ENCODE peak calls at places on chromosomes 13 and 19, in nine cellular contexts. V is colonic mucosa, N is cardiac muscle cell, C is vagina, T is esophagus squamous epithelium, K is uterus, M is lung, E is AG04450, X is heart right ventricle. G is an unnamed sample. For H3K9me3, the result is how much of the 10 kb centered on the place peaks cover.

GRCh38 chr13:19085876-19086275 is 95.7 kb downstream of the TUBA3C start:
- DNase-seq in M (peak), T (no peak), N (no peak), X (no peak), V (no peak), C (no peak), E (no peak), K (no peak), G (no peak)

GRCh38 chr13:33281951-33282595 is 3.5 kb downstream of the STARD13 start:
- DNase-seq in E (no peak), C (no peak), M (no peak), T (no peak), X (no peak), V (no peak), N (no peak), K (no peak), G (no peak)

GRCh38 chr13:26883613-26884257 is 123.1 kb upstream of the GPR12 start:
- DNase-seq in M (no peak), E (no peak), V (no peak), C (no peak), K (no peak), T (no peak), X (no peak), N (no peak), G (no peak)

GRCh38 chr13:101155920-101156319 is 260.4 kb downstream of the NALCN start:
- DNase-seq in E (no peak), X (no peak), C (no peak), T (no peak), K (no peak), N (no peak), V (no peak), M (no peak), G (no peak)

GRCh38 chr19:58558623-58559274 is 338 bp upstream of the UBE2M start:
- DNase-seq in C (no peak), N (peak), V (peak), K (peak), M (peak), X (peak), E (peak), T (no peak), G (peak)

GRCh38 chr19:15247107-15248014 is 15.1 kb upstream of the EPHX3 start:
- DNase-seq in E (no peak), V (no peak), X (no peak), T (no peak), M (no peak), K (no peak), C (no peak), N (no peak), G (no peak)

GRCh38 chr19:8655340-8655709 is 24.9 kb downstream of the NFILZ start:
- DNase-seq in T (no peak), N (no peak), C (no peak), X (no peak), M (no peak), V (no peak), K (no peak), E (no peak), G (peak)

GRCh38 chr19:8204961-8205360 is 4.2 kb upstream of the CERS4 start:
- DNase-seq in T (no peak), M (no peak), C (no peak), V (no peak), X (no peak), N (no peak), K (no peak), E (no peak), G (no peak)

GRCh38 chr13:50998326-50998725 is 88.7 kb downstream of the RNASEH2B start:
- DNase-seq in N (no peak), T (no peak), V (no peak), M (no peak), C (no peak), E (no peak), K (no peak), X (no peak), G (no peak)

GRCh38 chr13:41311607-41312500 is 787 bp downstream of the NAA16 start:
- DNase-seq in M (peak), V (peak), X (peak), N (peak), E (no peak), C (no peak), T (no peak), K (peak), G (peak)

GRCh38 chr19:1690570-1691307 is 38.3 kb upstream of the TCF3 start:
- DNase-seq in C (no peak), M (peak), T (no peak), E (no peak), X (no peak), K (no peak), V (peak), N (peak), G (peak)

GRCh38 chr19:33477781-33478180 is 43.8 kb downstream of the PEPD start:
- DNase-seq in C (no peak), X (no peak), M (no peak), E (no peak), K (no peak), N (no peak), T (no peak), V (no peak), G (no peak)

GRCh38 chr13:89923052-89923451 is 1424.4 kb upstream of the MIR17HG start:
- DNase-seq in C (no peak), M (no peak), K (no peak), N (no peak), V (no peak), E (no peak), X (no peak), T (no peak), G (no peak)

GRCh38 chr19:42816901-42817300 is 51.4 kb upstream of the PSG8 start:
- DNase-seq in K (no peak), E (no peak), V (no peak), X (no peak), C (no peak), M (no peak), N (no peak), T (no peak), G (no peak)

DNA sequence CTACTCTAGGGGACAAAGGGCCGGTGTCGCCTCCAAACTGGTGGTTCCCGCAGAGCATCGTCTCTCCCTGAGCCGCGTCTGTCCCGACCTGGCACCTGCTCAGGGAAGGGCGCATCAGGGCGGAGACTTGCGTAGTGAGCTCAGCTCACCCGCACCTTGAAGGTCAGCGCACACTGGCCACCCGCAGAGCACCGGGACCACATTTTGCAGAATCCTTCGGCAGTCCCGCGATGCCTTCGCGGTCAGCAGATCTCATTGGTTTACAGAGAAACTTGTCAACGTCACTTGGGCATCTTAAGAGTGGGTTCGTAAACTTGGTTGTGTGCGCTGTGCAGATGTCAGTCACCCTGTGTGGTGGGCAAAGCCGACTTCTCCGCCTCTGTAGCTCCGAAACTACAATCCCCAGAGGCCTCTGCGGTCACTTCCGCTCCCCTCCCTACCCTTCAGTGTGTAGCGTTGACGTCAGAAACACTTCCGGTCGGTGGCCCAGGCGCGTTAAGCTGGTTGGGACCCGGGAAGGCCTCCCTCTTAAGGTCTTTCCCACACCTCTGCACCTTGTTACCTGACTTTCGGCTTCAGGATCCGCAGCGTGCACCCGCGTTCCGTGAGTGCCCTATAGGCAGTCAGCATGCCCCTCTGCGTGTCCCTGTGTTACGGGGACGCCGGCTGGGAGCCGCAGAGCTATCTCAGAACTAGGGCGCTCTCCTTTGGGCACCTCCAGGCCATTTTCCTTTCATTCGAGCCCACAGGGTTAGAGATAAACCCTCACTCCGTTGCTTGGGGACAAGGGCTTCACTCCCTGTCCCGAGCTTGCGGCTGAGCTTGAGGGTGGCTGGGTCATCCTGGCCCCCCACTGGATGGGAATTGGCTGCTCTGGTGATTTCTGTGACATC is 36.5 kb upstream of the ZNF527 start:
- DNase-seq in E (peak), V (peak), X (peak), M (peak), T (peak), C (no peak), K (peak), N (peak), G (peak)
- H3K27ac ChIP-seq in E (peak), V (peak), X (peak), M (peak), T (peak), C (peak), K (peak), N (peak), G (peak)

GRCh38 chr13:29999492-30000372 is 149.3 kb upstream of the UBL3 start:
- DNase-seq in C (no peak), K (no peak), M (no peak), X (no peak), E (no peak), V (peak), N (no peak), T (no peak), G (no peak)

GRCh38 chr13:30004204-30004603 is 153.8 kb upstream of the UBL3 start:
- DNase-seq in T (no peak), V (no peak), C (peak), N (no peak), M (no peak), K (no peak), E (no peak), X (no peak), G (no peak)

GRCh38 chr13:30000373-30000770 is 150.0 kb upstream of the UBL3 start:
- DNase-seq in K (no peak), C (no peak), N (no peak), T (no peak), M (no peak), X (no peak), V (peak), E (no peak), G (no peak)

GRCh38 chr13:30006246-30006645 is 155.8 kb upstream of the UBL3 start:
- DNase-seq in M (no peak), K (no peak), X (no peak), N (no peak), E (no peak), V (no peak), C (no peak), T (no peak), G (no peak)

GRCh38 chr13:30002577-30002976 is 152.2 kb upstream of the UBL3 start:
- DNase-seq in C (no peak), X (no peak), K (no peak), M (no peak), V (no peak), E (peak), T (no peak), N (no peak), G (no peak)
- H3K9me3 ChIP-seq in C (under half), X (under half), K (under half), M (under half), V (under half), E (under half), T (under half), N (under half), G (under half)

GRCh38 chr19:19774354-19775033 is 41.6 kb upstream of the ZNF14 start:
- DNase-seq in X (no peak), V (no peak), M (no peak), C (no peak), N (no peak), K (no peak), E (no peak), T (no peak), G (no peak)

GRCh38 chr19:19777692-19778091 is 43.9 kb downstream of the ZNF506 start:
- DNase-seq in C (no peak), V (no peak), X (no peak), N (no peak), T (no peak), E (no peak), M (no peak), K (no peak), G (no peak)

GRCh38 chr19:19775891-19776205 is 42.9 kb upstream of the ZNF14 start:
- DNase-seq in E (no peak), X (no peak), V (no peak), K (no peak), T (no peak), N (no peak), C (no peak), M (no peak), G (no peak)

GRCh38 chr19:19778666-19779065 is 42.9 kb downstream of the ZNF506 start:
- DNase-seq in X (no peak), E (no peak), V (no peak), C (no peak), M (no peak), K (no peak), N (no peak), T (no peak), G (no peak)

DNA sequence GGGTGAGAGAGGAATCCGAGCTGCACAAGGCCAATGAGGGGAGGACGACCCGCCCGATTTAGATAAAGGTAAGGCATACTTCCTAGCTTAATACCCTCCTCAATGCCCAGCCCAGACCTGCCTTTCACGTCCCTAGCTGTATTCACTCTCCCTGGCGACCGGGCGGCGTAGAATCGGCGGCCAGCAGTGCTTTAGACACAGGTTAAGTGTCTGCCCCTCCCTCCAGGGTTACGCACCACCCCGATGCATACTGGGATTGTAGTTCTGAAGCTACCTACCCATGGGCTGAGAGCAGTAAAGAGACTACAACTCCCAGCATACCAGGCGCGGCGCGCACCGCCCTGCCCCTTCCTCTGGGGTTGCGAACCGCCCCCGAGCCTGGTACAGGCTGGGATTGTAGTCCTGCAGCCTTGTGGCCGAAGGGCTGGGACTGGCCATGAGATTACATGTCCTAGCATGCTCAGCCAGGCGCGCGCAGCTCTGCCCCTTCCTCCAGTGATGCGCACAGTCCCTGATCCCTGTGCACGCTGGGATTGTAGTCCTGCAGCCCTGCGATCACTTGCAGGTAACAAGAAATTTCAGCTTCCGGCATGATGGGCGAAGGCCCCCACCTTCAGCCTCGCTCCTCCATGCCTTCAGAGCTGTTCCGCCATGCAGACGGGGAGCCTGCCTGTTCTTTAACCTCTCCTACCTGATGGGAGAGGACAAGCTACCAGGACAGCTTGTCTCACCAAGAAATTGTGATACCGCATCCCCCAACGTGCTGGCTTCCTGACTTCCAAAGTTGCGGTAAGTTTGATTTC is 43.5 kb upstream of the ZNF14 start:
- DNase-seq in K (peak), M (peak), V (peak), T (peak), E (peak), C (peak), N (peak), X (peak), G (peak)
- TF ChIP-seq CTCF in K (peak), M (no peak), V (no peak), T (peak), E (no peak), C (no peak), N (no peak), X (peak), G (no peak)

GRCh38 chr13:48185018-48185417 is 48.0 kb upstream of the ITM2B start:
- DNase-seq in K (no peak), T (no peak), X (no peak), C (no peak), N (no peak), V (no peak), E (no peak), M (no peak), G (no peak)
- H3K27ac ChIP-seq in K (peak), T (no peak), X (no peak), C (peak), N (no peak), V (no peak), E (no peak), M (no peak), G (peak)

G was measured in CD4-positive, alpha-beta T cell.